ENCODE peak calls at places on chromosomes 11 and 22, in six cellular contexts. C, O, Y, G, W and L are unnamed samples.

GRCh38 chr11:132054822-132055221 is 684.4 kb downstream of the NTM start:
- DNase-seq in C (peak), O (peak), Y (no peak), G (no peak), W (no peak), L (no peak)

GRCh38 chr11:117993988-117994741 is 8.0 kb downstream of the IL10RA start:
- DNase-seq in C (no peak), O (no peak), Y (no peak), G (no peak), W (no peak), L (no peak)

GRCh38 chr11:122213111-122213510 is 97.1 kb upstream of the BLID start:
- DNase-seq in C (no peak), O (no peak), Y (no peak), G (no peak), W (no peak), L (no peak)

GRCh38 chr11:88146106-88146505 is 29.1 kb downstream of the RAB38 start:
- DNase-seq in C (no peak), O (no peak), Y (no peak), G (no peak), W (no peak), L (no peak)

GRCh38 chr11:102603091-102603490 is 22.0 kb downstream of the MMP20 start:
- DNase-seq in C (no peak), O (peak), Y (no peak), G (peak), W (no peak), L (no peak)

GRCh38 chr11:7490054-7490453 is 4.7 kb downstream of the OLFML1 start:
- DNase-seq in C (peak), O (peak), Y (no peak), G (no peak), W (no peak), L (peak)

GRCh38 chr11:83019888-83020579 is 51.7 kb downstream of the RAB30 start:
- DNase-seq in C (no peak), O (no peak), Y (no peak), G (no peak), W (no peak), L (no peak)

GRCh38 chr11:13277719-13278619 is at the start of gene BMAL1:
- DNase-seq in C (no peak), O (peak), Y (no peak), G (peak), W (no peak), L (peak)

GRCh38 chr11:110711776-110712642 is at the start of gene ARHGAP20:
- DNase-seq in C (peak), O (peak), Y (peak), G (peak), W (peak), L (no peak)

GRCh38 chr11:12623869-12624268 is 50.4 kb upstream of the TEAD1 start:
- DNase-seq in C (no peak), O (no peak), Y (no peak), G (no peak), W (no peak), L (no peak)

GRCh38 chr22:30878516-30879365 is 89.8 kb downstream of the MORC2 start:
- DNase-seq in C (no peak), O (peak), Y (no peak), G (no peak), W (peak), L (no peak)

GRCh38 chr22:33593818-33594217 is 326.5 kb downstream of the LARGE1 start:
- DNase-seq in C (no peak), O (no peak), Y (no peak), G (no peak), W (no peak), L (no peak)

GRCh38 chr11:9568854-9569587 is 4.4 kb upstream of the WEE1 start:
- DNase-seq in C (peak), O (peak), Y (peak), G (peak), W (no peak), L (peak)

GRCh38 chr11:19102521-19102900 is 14.5 kb upstream of the ZDHHC13 start:
- DNase-seq in C (no peak), O (no peak), Y (no peak), G (no peak), W (no peak), L (no peak)

GRCh38 chr22:20408891-20409290 is 14.9 kb downstream of the ZNF74 start:
- DNase-seq in C (no peak), O (no peak), Y (no peak), G (no peak), W (no peak), L (no peak)

GRCh38 chr11:73152861-73153483 is 10.9 kb upstream of the FCHSD2 start:
- DNase-seq in C (peak), O (no peak), Y (no peak), G (peak), W (no peak), L (peak)

GRCh38 chr11:59207988-59208432 is 4.7 kb downstream of the MPEG1 start:
- DNase-seq in C (peak), O (peak), Y (peak), G (peak), W (peak), L (peak)

GRCh38 chr11:94537051-94537600 is 6.6 kb upstream of the FUT4 start:
- DNase-seq in C (peak), O (peak), Y (no peak), G (no peak), W (no peak), L (peak)

GRCh38 chr22:46588279-46589140 is 31.7 kb upstream of the GRAMD4 start:
- DNase-seq in C (no peak), O (no peak), Y (no peak), G (peak), W (no peak), L (no peak)

DNA sequence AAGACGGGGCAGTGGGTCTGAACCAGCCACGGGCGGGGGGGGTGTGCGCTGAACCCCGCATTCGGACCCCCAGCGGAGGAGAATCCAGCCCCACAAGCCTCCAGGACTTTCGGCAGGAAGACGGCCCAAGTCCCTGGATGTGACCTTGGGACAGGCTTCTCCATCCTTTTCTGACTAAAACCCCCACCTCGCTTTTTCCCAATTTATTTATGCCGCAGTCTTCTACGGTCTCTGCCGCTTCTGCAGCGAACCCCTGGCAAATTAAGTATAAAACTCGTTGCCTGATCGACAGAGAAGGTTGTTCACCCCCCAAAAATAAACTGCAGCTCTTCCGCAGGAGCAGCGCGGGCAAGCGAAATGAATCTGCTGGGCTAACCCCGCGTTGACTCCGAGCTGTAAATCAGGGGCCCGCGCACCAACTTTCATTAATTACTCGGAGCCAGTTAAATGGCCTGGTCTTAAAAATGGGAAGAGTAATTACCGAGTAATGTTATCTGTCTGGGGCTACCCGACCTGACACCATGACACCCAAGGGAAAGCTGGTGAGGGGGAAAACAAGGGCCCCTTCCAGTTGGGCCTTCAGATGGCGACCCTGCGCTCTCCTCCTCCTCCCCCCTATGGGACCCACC is 6.6 kb downstream of the WT1 start:
- DNase-seq in C (no peak), O (no peak), Y (no peak), G (peak), W (no peak), L (no peak)
- TF ChIP-seq EZH2 in C (no peak), O (no peak), Y (no peak), G (peak), W (no peak), L (no peak)

DNA sequence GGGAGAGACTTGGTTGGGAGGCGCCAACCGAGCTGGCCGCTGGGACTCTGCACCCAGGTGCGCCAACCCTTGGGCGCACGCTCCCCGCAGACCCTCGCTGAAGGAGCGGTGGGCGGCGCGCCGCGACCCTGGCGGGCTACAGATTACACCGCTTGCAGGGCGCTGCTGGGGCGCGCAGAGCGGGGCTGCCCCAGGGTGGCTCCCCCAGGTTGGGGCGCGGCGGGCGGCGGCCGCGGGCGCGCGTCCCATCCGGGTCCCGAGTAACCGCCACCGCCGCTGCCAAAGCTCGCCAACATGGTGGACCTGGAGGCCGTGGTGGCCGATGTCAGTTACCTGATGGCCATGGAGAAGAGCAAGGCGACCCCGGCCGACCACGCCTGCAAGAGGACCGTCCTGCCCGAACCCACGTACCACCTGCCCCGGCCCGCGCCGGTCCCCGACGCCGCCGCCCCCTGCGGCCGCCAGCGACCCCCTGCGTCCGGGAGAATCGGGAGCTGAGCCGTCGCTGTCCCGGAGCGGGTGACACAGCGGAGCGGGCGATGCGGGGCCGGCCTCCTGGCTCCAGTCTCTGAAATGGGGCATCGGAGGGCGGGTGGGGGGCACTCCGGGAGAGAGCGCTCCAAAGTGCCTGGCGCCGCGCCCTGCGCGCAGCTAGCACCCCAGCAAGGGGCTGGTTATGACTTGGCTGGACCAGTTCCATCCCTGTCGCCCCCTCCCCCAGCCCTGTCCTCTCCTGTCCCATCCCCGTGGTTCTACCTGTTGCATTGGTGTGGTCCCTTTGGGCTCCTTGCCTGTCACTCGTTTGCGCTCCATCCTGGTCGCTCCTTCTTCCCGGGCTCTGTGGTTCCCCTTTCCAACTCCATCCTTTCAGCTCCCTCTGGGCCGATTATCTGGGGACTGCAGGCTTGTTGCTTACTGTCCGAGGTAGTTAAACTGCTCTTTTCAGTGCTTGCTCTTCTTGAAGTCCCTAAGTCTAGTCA is 143.3 kb upstream of the GRK3 start:
- DNase-seq in C (no peak), O (peak), Y (no peak), G (peak), W (no peak), L (no peak)
- H2AFZ ChIP-seq in C (no peak), O (no peak), Y (no peak), G (peak), W (no peak), L (no peak)

GRCh38 chr11:92199991-92200390 is 24.6 kb upstream of the FAT3 start:
- DNase-seq in C (no peak), O (no peak), Y (no peak), G (no peak), W (no peak), L (no peak)
- TF ChIP-seq CTCF in C (no peak), O (no peak), Y (no peak), G (no peak), W (no peak), L (no peak)

GRCh38 chr11:60924906-60925684 is 835 bp downstream of the TMEM132A start:
- DNase-seq in C (no peak), O (no peak), Y (no peak), G (peak), W (no peak), L (no peak)
- TF ChIP-seq EZH2 in C (no peak), O (peak), Y (no peak), G (no peak), W (no peak), L (no peak)

GRCh38 chr22:44331881-44332714 is 19.3 kb upstream of the SHISAL1 start:
- DNase-seq in C (peak), O (peak), Y (no peak), G (peak), W (no peak), L (no peak)
- H2AFZ ChIP-seq in C (peak), O (no peak), Y (no peak), G (no peak), W (no peak), L (peak)

GRCh38 chr11:47330002-47330911 is 22.2 kb downstream of the MYBPC3 start:
- DNase-seq in C (no peak), O (no peak), Y (peak), G (no peak), W (no peak), L (no peak)
- TF ChIP-seq CTCF in C (no peak), O (no peak), Y (no peak), G (no peak), W (no peak), L (no peak)

DNA sequence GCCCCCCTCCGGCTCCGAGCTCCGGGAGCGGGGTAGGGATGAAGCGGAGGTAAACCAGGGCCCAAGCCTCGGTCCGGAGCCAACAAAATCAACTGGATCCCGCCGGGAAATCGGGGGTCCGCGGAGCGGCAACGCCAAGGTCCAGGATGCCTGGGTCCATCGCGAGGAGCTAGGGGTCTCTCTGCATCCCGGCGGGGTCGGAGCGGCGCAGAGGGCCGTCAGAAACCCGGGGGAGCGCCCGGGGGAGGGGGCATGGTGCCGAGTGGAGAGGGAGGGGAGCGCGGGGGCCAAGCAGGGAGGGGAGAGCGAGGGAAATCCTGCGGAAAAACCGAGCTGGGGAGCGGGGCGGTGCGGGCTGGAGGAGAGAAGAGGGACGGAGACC is 51.8 kb downstream of the SLC22A12 start:
- DNase-seq in C (no peak), O (no peak), Y (no peak), G (peak), W (no peak), L (no peak)
- TF ChIP-seq EZH2 in C (peak), O (peak), Y (peak), G (peak), W (no peak), L (no peak)

GRCh38 chr22:18075101-18075730 is 2.6 kb upstream of the PEX26 start:
- DNase-seq in C (no peak), O (no peak), Y (no peak), G (no peak), W (no peak), L (no peak)

GRCh38 chr22:18077087-18077638 is 627 bp upstream of the PEX26 start:
- DNase-seq in C (no peak), O (no peak), Y (peak), G (no peak), W (no peak), L (no peak)

GRCh38 chr22:18078329-18079041 is 695 bp downstream of the PEX26 start:
- DNase-seq in C (peak), O (peak), Y (peak), G (no peak), W (peak), L (peak)

GRCh38 chr22:18077639-18078328 is at the start of gene PEX26:
- DNase-seq in C (peak), O (peak), Y (peak), G (peak), W (peak), L (peak)

DNA sequence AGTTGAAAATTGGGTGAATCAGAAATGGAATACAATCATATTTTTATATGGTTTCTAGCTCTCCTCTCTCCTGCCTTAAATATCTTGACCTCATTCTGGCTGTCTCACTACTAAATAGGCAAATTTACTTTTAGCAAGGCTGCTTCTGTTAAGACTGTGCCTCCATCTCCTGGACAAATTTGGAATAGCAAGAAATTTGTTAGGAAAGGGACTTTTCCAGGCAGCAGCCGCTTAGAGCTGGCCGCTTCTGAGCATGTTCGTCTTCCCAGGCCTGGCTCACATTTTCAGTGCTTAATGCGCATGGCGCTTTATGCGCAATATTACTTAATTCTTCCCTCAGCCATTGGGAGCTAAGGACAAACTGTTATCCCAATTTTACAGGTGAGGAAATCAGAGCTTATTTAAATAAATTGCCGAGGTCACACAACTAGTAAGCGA is 1.7 kb upstream of the PEX26 start:
- DNase-seq in C (peak), O (peak), Y (peak), G (peak), W (peak), L (peak)
- H2AFZ ChIP-seq in C (peak), O (peak), Y (peak), G (no peak), W (peak), L (no peak)

GRCh38 chr22:25131198-25131887 is 68.3 kb upstream of the CRYBB3 start:
- DNase-seq in C (no peak), O (no peak), Y (no peak), G (no peak), W (no peak), L (no peak)
- TF ChIP-seq CTCF in C (peak), O (no peak), Y (peak), G (no peak), W (no peak), L (no peak)